ENCODE peak calls at places on chromosomes 13 and 19, in five cellular contexts. One of them, this sample, is unnamed.

GRCh38 chr13:89726690-89727435 is 1620.6 kb upstream of the MIR17HG start:
- DNase-seq in transverse colon: no peak
- DNase-seq in CD8-positive, alpha-beta memory T cell: no peak
- DNase-seq in epithelial cell of prostate: peak
- DNase-seq in cardiac muscle cell: no peak
- DNase-seq in this sample: no peak

GRCh38 chr13:36158606-36159005 is 27.4 kb upstream of the DCLK1 start:
- DNase-seq in cardiac muscle cell: no peak
- DNase-seq in CD8-positive, alpha-beta memory T cell: no peak
- DNase-seq in transverse colon: no peak
- DNase-seq in epithelial cell of prostate: no peak
- DNase-seq in this sample: no peak

GRCh38 chr19:590396-590745 is 690 bp downstream of the HCN2 start:
- DNase-seq in CD8-positive, alpha-beta memory T cell: no peak
- DNase-seq in transverse colon: no peak
- DNase-seq in cardiac muscle cell: peak
- DNase-seq in epithelial cell of prostate: no peak
- DNase-seq in this sample: no peak

GRCh38 chr13:48532146-48532472 is 771 bp downstream of the RCBTB2 start:
- DNase-seq in transverse colon: no peak
- DNase-seq in epithelial cell of prostate: no peak
- DNase-seq in cardiac muscle cell: no peak
- DNase-seq in CD8-positive, alpha-beta memory T cell: no peak
- DNase-seq in this sample: peak

GRCh38 chr13:50410921-50411712 is 395.9 kb downstream of the KCNRG start:
- DNase-seq in cardiac muscle cell: peak
- DNase-seq in epithelial cell of prostate: no peak
- DNase-seq in transverse colon: no peak
- DNase-seq in CD8-positive, alpha-beta memory T cell: no peak
- DNase-seq in this sample: no peak

GRCh38 chr19:3556978-3557460 is 367 bp downstream of the MFSD12 start:
- DNase-seq in epithelial cell of prostate: no peak
- DNase-seq in CD8-positive, alpha-beta memory T cell: peak
- DNase-seq in transverse colon: peak
- DNase-seq in cardiac muscle cell: peak
- DNase-seq in this sample: no peak

GRCh38 chr19:37975071-37975470 is 68.1 kb downstream of the SIPA1L3 start:
- DNase-seq in transverse colon: no peak
- DNase-seq in epithelial cell of prostate: no peak
- DNase-seq in CD8-positive, alpha-beta memory T cell: no peak
- DNase-seq in cardiac muscle cell: no peak
- DNase-seq in this sample: no peak

GRCh38 chr13:51785592-51786424 is 18.2 kb downstream of the DHRS12 start:
- DNase-seq in epithelial cell of prostate: no peak
- DNase-seq in cardiac muscle cell: peak
- DNase-seq in CD8-positive, alpha-beta memory T cell: no peak
- DNase-seq in transverse colon: no peak
- DNase-seq in this sample: peak

GRCh38 chr13:40399756-40400155 is 266.7 kb downstream of the FOXO1 start:
- DNase-seq in epithelial cell of prostate: no peak
- DNase-seq in cardiac muscle cell: no peak
- DNase-seq in transverse colon: no peak
- DNase-seq in CD8-positive, alpha-beta memory T cell: no peak
- DNase-seq in this sample: no peak

DNA sequence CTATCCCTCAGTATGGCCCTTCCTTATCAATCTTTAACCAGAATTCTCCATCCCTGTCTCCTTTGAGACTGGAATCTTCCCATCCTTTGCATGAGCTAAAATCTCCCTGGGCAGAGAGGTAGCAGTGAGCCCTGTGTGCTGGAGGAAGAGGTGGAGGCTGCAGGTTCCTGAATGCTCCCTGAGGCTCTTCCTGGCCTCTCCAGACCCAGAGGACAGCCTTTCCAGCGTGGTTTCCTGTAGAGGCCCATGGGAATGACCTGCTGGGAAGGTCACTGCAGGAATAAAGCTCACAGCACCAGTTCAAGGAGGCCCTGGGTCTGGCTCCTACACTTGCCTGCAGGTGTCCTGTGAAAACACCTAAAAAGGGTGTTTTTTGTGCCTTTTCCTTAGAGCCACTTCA is 4.6 kb downstream of the OR10H2 start:
- DNase-seq in transverse colon: no peak
- DNase-seq in cardiac muscle cell: no peak
- DNase-seq in CD8-positive, alpha-beta memory T cell: no peak
- DNase-seq in epithelial cell of prostate: no peak
- DNase-seq in this sample: no peak
- H3K27ac ChIP-seq in transverse colon: no peak
- H3K27ac ChIP-seq in cardiac muscle cell: no peak
- H3K27ac ChIP-seq in CD8-positive, alpha-beta memory T cell: no peak
- H3K27ac ChIP-seq in epithelial cell of prostate: no peak
- H3K27ac ChIP-seq in this sample: no peak

DNA sequence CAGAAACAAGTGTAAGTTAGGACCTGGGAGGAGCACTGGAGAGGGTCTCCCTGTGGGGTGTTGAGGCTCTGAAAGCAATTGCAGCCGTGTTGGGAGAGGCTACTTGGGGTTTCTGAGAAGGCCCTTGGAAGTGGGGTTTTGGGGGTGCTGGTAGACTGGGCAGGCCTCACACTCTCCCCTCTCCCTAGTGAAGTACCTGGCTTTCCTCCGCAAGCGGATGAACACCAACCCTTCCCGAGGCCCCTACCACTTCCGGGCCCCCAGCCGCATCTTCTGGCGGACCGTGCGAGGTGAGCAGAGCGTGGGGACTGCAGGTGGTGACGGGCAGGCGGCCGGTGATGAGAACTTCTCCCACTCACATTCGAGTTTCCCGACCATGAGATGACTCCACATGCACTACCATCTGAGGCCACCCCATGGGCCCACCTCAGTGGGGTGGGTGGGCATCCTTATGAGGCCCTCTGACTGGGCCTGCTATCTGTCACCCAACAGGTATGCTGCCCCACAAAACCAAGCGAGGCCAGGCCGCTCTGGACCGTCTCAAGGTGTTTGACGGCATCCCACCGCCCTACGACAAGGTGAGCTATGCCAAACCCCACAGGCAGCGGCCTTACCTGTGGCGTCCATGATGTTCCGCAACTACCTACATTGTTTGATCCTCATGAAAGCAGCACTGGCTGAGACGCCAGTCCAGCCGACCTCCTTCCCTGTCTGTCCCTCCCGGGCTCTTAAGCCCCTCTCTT is 3.0 kb downstream of the RPL13A start:
- DNase-seq in cardiac muscle cell: no peak
- DNase-seq in epithelial cell of prostate: no peak
- DNase-seq in transverse colon: no peak
- DNase-seq in CD8-positive, alpha-beta memory T cell: no peak
- DNase-seq in this sample: no peak
- H3K27ac ChIP-seq in cardiac muscle cell: peak
- H3K27ac ChIP-seq in epithelial cell of prostate: peak
- H3K27ac ChIP-seq in transverse colon: peak
- H3K27ac ChIP-seq in CD8-positive, alpha-beta memory T cell: peak
- H3K27ac ChIP-seq in this sample: no peak

GRCh38 chr13:111013196-111013595 is 98.3 kb upstream of the ANKRD10 start:
- DNase-seq in cardiac muscle cell: no peak
- DNase-seq in transverse colon: no peak
- DNase-seq in CD8-positive, alpha-beta memory T cell: no peak
- DNase-seq in epithelial cell of prostate: no peak
- DNase-seq in this sample: no peak
- H3K27ac ChIP-seq in cardiac muscle cell: no peak
- H3K27ac ChIP-seq in transverse colon: no peak
- H3K27ac ChIP-seq in CD8-positive, alpha-beta memory T cell: no peak
- H3K27ac ChIP-seq in epithelial cell of prostate: no peak
- H3K27ac ChIP-seq in this sample: no peak

GRCh38 chr13:112217431-112217830 is 150.5 kb downstream of the SOX1 start:
- DNase-seq in epithelial cell of prostate: no peak
- DNase-seq in cardiac muscle cell: no peak
- DNase-seq in CD8-positive, alpha-beta memory T cell: no peak
- DNase-seq in transverse colon: no peak
- DNase-seq in this sample: no peak

GRCh38 chr13:112219753-112220152 is 152.8 kb downstream of the SOX1 start:
- DNase-seq in epithelial cell of prostate: no peak
- DNase-seq in CD8-positive, alpha-beta memory T cell: no peak
- DNase-seq in cardiac muscle cell: no peak
- DNase-seq in transverse colon: no peak
- DNase-seq in this sample: no peak

GRCh38 chr13:112220925-112221324 is 154.0 kb downstream of the SOX1 start:
- DNase-seq in cardiac muscle cell: no peak
- DNase-seq in CD8-positive, alpha-beta memory T cell: no peak
- DNase-seq in epithelial cell of prostate: no peak
- DNase-seq in transverse colon: no peak
- DNase-seq in this sample: no peak

GRCh38 chr13:112220296-112220875 is 153.4 kb downstream of the SOX1 start:
- DNase-seq in CD8-positive, alpha-beta memory T cell: no peak
- DNase-seq in cardiac muscle cell: no peak
- DNase-seq in epithelial cell of prostate: no peak
- DNase-seq in transverse colon: no peak
- DNase-seq in this sample: no peak

DNA sequence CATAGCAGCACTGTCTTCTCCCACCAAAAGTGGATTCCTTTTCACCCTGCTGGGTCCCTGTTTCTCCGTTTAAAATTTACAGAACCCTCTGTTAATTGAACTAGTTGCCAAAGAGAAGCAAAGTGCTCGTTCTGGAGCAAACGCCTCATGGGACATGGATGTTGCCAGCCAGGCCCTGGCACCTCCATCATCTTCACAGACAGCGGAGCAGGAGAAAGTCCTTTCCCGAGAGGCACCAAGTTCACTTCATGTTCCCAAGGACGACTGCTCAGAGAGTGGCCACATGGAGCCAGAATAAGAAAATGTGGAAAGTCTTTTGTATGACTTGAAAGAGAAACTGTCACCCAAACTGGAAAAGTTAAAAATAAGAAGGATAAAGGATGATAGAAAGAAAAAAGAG is 151.5 kb downstream of the SOX1 start:
- DNase-seq in epithelial cell of prostate: no peak
- DNase-seq in CD8-positive, alpha-beta memory T cell: no peak
- DNase-seq in cardiac muscle cell: no peak
- DNase-seq in transverse colon: no peak
- DNase-seq in this sample: no peak
- H3K27ac ChIP-seq in epithelial cell of prostate: no peak
- H3K27ac ChIP-seq in CD8-positive, alpha-beta memory T cell: no peak
- H3K27ac ChIP-seq in cardiac muscle cell: no peak
- H3K27ac ChIP-seq in transverse colon: no peak
- H3K27ac ChIP-seq in this sample: no peak

This sample was measured in caudate nucleus.